ENCODE peak calls at places on chromosome 5, in five cellular contexts. I is T1000, Z is RWPE1, H is Calu3, N is posterior cingulate gyrus. C is an unnamed sample.
A peak's percentile ranks its signal among the peaks of the same experiment; 100 is the strongest.

GRCh38 chr5:126384985-126385384 is 38.2 kb upstream of the GRAMD2B start:
- DNase-seq in I (peak; percentile 31), Z (peak; percentile 84), H (peak; percentile 43), N (no peak), C (peak; percentile 4)

GRCh38 chr5:145101246-145101645 is 733.9 kb downstream of the PRELID2 start:
- DNase-seq in I (no peak), Z (no peak), H (no peak), N (no peak), C (peak; percentile 22)

GRCh38 chr5:110790673-110791072 is 51.9 kb downstream of the SLC25A46 start:
- DNase-seq in I (no peak), Z (peak; percentile 41), H (no peak), N (no peak), C (peak; percentile 20)

GRCh38 chr5:146369691-146370090 is 31.1 kb downstream of the POU4F3 start:
- DNase-seq in I (peak; percentile 35), Z (no peak), H (no peak), N (no peak), C (no peak)

GRCh38 chr5:38381361-38381760 is 123.0 kb downstream of the EGFLAM start:
- DNase-seq in I (no peak), Z (no peak), H (no peak), N (no peak), C (no peak)

GRCh38 chr5:132222649-132223038 is 5.0 kb downstream of the P4HA2 start:
- DNase-seq in I (no peak), Z (no peak), H (no peak), N (no peak), C (no peak)

GRCh38 chr5:152051499-152052454 is 127.1 kb upstream of the GLRA1 start:
- DNase-seq in I (no peak), Z (no peak), H (no peak), N (no peak), C (peak; percentile 9)

GRCh38 chr5:160287378-160288051 is 24.8 kb downstream of the CCNJL start:
- DNase-seq in I (peak; percentile 10), Z (peak; percentile 47), H (peak; percentile 43), N (no peak), C (no peak)

GRCh38 chr5:107223066-107223465 is 447.7 kb downstream of the EFNA5 start:
- DNase-seq in I (no peak), Z (no peak), H (no peak), N (no peak), C (no peak)

GRCh38 chr5:142915840-142916424 is 145.8 kb downstream of the ARHGAP26 start:
- DNase-seq in I (no peak), Z (peak; percentile 78), H (peak; percentile 66), N (no peak), C (peak; percentile 29)

GRCh38 chr5:95727764-95728191 is 3.4 kb upstream of the RHOBTB3 start:
- DNase-seq in I (no peak), Z (peak; percentile 51), H (no peak), N (no peak), C (no peak)